ENCODE peak calls at places on chromosome 1, in six cellular contexts. One of them, this sample, is unnamed.

GRCh38 chr1:1669468-1670440 is 10.9 kb upstream of the CDK11B start:
- DNase-seq in EH: no peak
- DNase-seq in A549: no peak
- DNase-seq in left ventricle myocardium superior: peak
- DNase-seq in naive thymus-derived CD8-positive, alpha-beta T cell: no peak
- DNase-seq in fibroblast of lung: no peak
- DNase-seq in this sample: no peak

GRCh38 chr1:147177611-147178370 is 5.5 kb upstream of the PRKAB2 start:
- DNase-seq in naive thymus-derived CD8-positive, alpha-beta T cell: no peak
- DNase-seq in EH: peak
- DNase-seq in left ventricle myocardium superior: peak
- DNase-seq in A549: no peak
- DNase-seq in fibroblast of lung: peak
- DNase-seq in this sample: peak

GRCh38 chr1:67683306-67683705 is 1.7 kb upstream of the GADD45A start:
- DNase-seq in EH: peak
- DNase-seq in naive thymus-derived CD8-positive, alpha-beta T cell: no peak
- DNase-seq in left ventricle myocardium superior: no peak
- DNase-seq in A549: peak
- DNase-seq in fibroblast of lung: peak
- DNase-seq in this sample: peak

GRCh38 chr1:36083635-36084501 is at the start of gene TEKT2:
- DNase-seq in EH: peak
- DNase-seq in left ventricle myocardium superior: peak
- DNase-seq in fibroblast of lung: no peak
- DNase-seq in naive thymus-derived CD8-positive, alpha-beta T cell: no peak
- DNase-seq in A549: no peak
- DNase-seq in this sample: no peak

GRCh38 chr1:116418091-116418830 is 45.2 kb downstream of the ATP1A1 start:
- DNase-seq in fibroblast of lung: peak
- DNase-seq in EH: peak
- DNase-seq in A549: peak
- DNase-seq in left ventricle myocardium superior: peak
- DNase-seq in naive thymus-derived CD8-positive, alpha-beta T cell: peak
- DNase-seq in this sample: peak

GRCh38 chr1:9196129-9197040 is 38.2 kb upstream of the H6PD start:
- DNase-seq in fibroblast of lung: peak
- DNase-seq in EH: peak
- DNase-seq in left ventricle myocardium superior: peak
- DNase-seq in naive thymus-derived CD8-positive, alpha-beta T cell: peak
- DNase-seq in A549: peak
- DNase-seq in this sample: peak

GRCh38 chr1:29641921-29642320 is 405.6 kb downstream of the PTPRU start:
- DNase-seq in EH: no peak
- DNase-seq in fibroblast of lung: no peak
- DNase-seq in naive thymus-derived CD8-positive, alpha-beta T cell: no peak
- DNase-seq in A549: no peak
- DNase-seq in left ventricle myocardium superior: no peak
- DNase-seq in this sample: no peak

GRCh38 chr1:1308756-1309524 is 543 bp downstream of the PUSL1 start:
- DNase-seq in naive thymus-derived CD8-positive, alpha-beta T cell: no peak
- DNase-seq in left ventricle myocardium superior: peak
- DNase-seq in EH: peak
- DNase-seq in fibroblast of lung: no peak
- DNase-seq in A549: no peak
- DNase-seq in this sample: no peak

GRCh38 chr1:206693029-206693428 is 8.3 kb downstream of the MAPKAPK2 start:
- DNase-seq in EH: peak
- DNase-seq in fibroblast of lung: peak
- DNase-seq in naive thymus-derived CD8-positive, alpha-beta T cell: no peak
- DNase-seq in A549: no peak
- DNase-seq in left ventricle myocardium superior: peak
- DNase-seq in this sample: peak